ENCODE peak calls at places on chromosome 19, in four cellular contexts. H is spleen, T is testis, O is neuronal stem cell. L is an unnamed sample.

GRCh38 chr19:43534811-43535761 is 2.1 kb downstream of the ZNF575 start:
- DNase-seq in H (peak; percentile 87), T (peak; percentile 66), O (peak; percentile 54), L (no peak)

GRCh38 chr19:35911790-35912189 is 3.7 kb upstream of the TYROBP start:
- DNase-seq in H (peak; percentile 80), T (no peak), O (no peak), L (no peak)

GRCh38 chr19:32662186-32662585 is 12.8 kb downstream of the ANKRD27 start:
- DNase-seq in H (no peak), T (no peak), O (no peak), L (no peak)

GRCh38 chr19:5343848-5344247 is 3.2 kb upstream of the PTPRS start:
- DNase-seq in H (no peak), T (no peak), O (no peak), L (no peak)

GRCh38 chr19:33193864-33194362 is at the start of gene LRP3:
- DNase-seq in H (peak; percentile 79), T (peak; percentile 61), O (no peak), L (no peak)

GRCh38 chr19:29622191-29623070 is 16.3 kb downstream of the POP4 start:
- DNase-seq in H (peak; percentile 78), T (no peak), O (no peak), L (no peak)

GRCh38 chr19:3038214-3038613 is 9.1 kb upstream of the TLE2 start:
- DNase-seq in H (no peak), T (no peak), O (no peak), L (no peak)

GRCh38 chr19:48315712-48316111 is 9.6 kb upstream of the EMP3 start:
- DNase-seq in H (no peak), T (no peak), O (no peak), L (no peak)

GRCh38 chr19:31421856-31422255 is 72.6 kb upstream of the TSHZ3 start:
- DNase-seq in H (no peak), T (no peak), O (no peak), L (no peak)

GRCh38 chr19:16337809-16338469 is 13.3 kb downstream of the KLF2 start:
- DNase-seq in H (no peak), T (no peak), O (no peak), L (peak; percentile 66)

GRCh38 chr19:12834976-12835757 is 788 bp upstream of the RTBDN start:
- DNase-seq in H (no peak), T (peak; percentile 61), O (no peak), L (no peak)

GRCh38 chr19:38841787-38842438 is 7.9 kb downstream of the HNRNPL start:
- DNase-seq in H (no peak), T (no peak), O (no peak), L (no peak)

GRCh38 chr19:31139871-31140505 is 209.2 kb downstream of the TSHZ3 start:
- DNase-seq in H (no peak), T (no peak), O (no peak), L (peak; percentile 72)

GRCh38 chr19:3981736-3982681 is 3.3 kb downstream of the EEF2 start:
- DNase-seq in H (peak; percentile 71), T (no peak), O (no peak), L (no peak)

GRCh38 chr19:41330946-41331678 is 21.1 kb downstream of the CCDC97 start:
- DNase-seq in H (peak; percentile 82), T (no peak), O (no peak), L (no peak)

GRCh38 chr19:41332000-41332399 is 21.7 kb downstream of the TGFB1 start:
- DNase-seq in H (no peak), T (no peak), O (no peak), L (no peak)

GRCh38 chr19:41332468-41332867 is 21.3 kb downstream of the TGFB1 start:
- DNase-seq in H (no peak), T (no peak), O (no peak), L (no peak)

GRCh38 chr19:41328818-41329220 is 18.8 kb downstream of the CCDC97 start:
- DNase-seq in H (no peak), T (no peak), O (no peak), L (no peak)

GRCh38 chr19:41330476-41330875 is 20.5 kb downstream of the CCDC97 start:
- DNase-seq in H (no peak), T (no peak), O (no peak), L (no peak)
- H3K9me3 ChIP-seq in H (no peaks in the 10 kb centered on the region), T (no peaks in the 10 kb centered on the region), O (no peaks in the 10 kb centered on the region), L (no peaks in the 10 kb centered on the region)

DNA sequence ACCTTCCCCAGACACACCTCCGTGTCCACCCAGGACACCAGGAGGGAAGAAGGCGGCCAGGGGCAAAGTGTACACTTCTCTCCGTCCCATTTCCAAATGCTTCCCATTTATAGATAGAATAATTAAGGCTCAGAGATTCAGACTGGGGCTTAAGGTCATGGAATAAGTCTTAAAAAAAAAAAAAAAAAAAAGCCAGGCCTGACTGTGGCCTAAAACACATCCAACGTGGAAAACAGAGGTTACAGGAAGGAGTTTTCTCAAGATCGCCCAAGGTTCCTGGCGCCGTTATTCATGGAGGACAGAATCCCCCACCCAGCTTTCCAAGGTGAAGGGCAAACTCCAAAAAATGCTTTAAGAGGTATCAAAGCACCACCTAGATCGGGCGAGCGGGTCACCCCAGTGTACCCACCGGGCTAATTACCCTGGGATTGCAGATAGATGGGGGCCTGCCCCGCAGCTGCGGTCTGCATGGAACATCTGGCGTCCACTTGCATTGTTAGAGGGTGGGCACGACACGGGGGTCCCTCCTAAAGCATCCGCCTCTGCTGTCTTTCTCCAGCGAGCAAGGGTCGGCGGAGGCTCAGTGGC is 36.1 kb upstream of the NANOS3 start:
- DNase-seq in H (peak; percentile 86), T (no peak), O (no peak), L (no peak)
- H3K36me3 ChIP-seq in H (peaks cover 5% of the 10 kb centered on the region), T (no peaks in the 10 kb centered on the region), O (peaks cover 1% of the 10 kb centered on the region), L (peaks cover 65% of the 10 kb centered on the region)

GRCh38 chr19:36986131-36986530 is 70.0 kb downstream of the ZNF568 start:
- DNase-seq in H (no peak), T (no peak), O (no peak), L (no peak)

GRCh38 chr19:36987091-36987490 is 71.0 kb downstream of the ZNF568 start:
- DNase-seq in H (no peak), T (no peak), O (no peak), L (no peak)

GRCh38 chr19:36986601-36987000 is 70.5 kb downstream of the ZNF568 start:
- DNase-seq in H (no peak), T (no peak), O (no peak), L (no peak)
- H3K9me3 ChIP-seq in H (peaks cover 95% of the 10 kb centered on the region), T (no peaks in the 10 kb centered on the region), O (peaks cover 19% of the 10 kb centered on the region), L (peaks cover 13% of the 10 kb centered on the region)

GRCh38 chr19:15265849-15266248 is 33.6 kb upstream of the EPHX3 start:
- DNase-seq in H (peak; percentile 83), T (peak; percentile 93), O (no peak), L (peak; percentile 66)

GRCh38 chr19:15264933-15265206 is 32.6 kb upstream of the EPHX3 start:
- DNase-seq in H (no peak), T (no peak), O (no peak), L (no peak)

GRCh38 chr19:15264061-15264932 is 32.0 kb upstream of the EPHX3 start:
- DNase-seq in H (peak; percentile 89), T (peak; percentile 85), O (peak; percentile 68), L (peak; percentile 77)

GRCh38 chr19:15266683-15267082 is 34.4 kb upstream of the EPHX3 start:
- DNase-seq in H (no peak), T (no peak), O (no peak), L (no peak)

DNA sequence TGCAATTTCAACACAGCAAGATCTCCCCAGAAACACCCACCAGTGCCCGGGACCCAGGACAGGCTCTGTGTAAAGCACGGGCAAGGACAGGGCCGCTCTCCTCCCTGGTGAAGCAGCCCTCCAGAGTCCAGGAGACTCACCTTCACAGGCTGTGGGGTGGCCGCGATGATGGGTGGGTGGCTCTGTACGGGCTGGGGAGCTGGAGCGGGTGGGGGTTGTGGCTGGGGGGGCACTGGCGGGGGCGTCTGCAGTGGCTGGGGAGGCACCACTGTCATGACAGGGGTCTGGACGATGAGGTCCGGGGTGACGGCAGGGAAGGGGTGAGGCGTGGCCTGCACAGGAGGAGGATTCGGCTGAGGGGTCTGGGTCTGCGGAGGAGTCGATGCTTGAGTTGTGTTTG is 33.0 kb upstream of the EPHX3 start:
- DNase-seq in H (no peak), T (no peak), O (no peak), L (no peak)
- H3K36me3 ChIP-seq in H (peaks cover 92% of the 10 kb centered on the region), T (no peaks in the 10 kb centered on the region), O (peaks cover 98% of the 10 kb centered on the region), L (peaks cover 96% of the 10 kb centered on the region)

GRCh38 chr19:19485998-19486290 is 29.4 kb downstream of the TSSK6 start:
- DNase-seq in H (no peak), T (no peak), O (no peak), L (no peak)
- H3K9me3 ChIP-seq in H (no peaks in the 10 kb centered on the region), T (no peaks in the 10 kb centered on the region), O (no peaks in the 10 kb centered on the region), L (no peaks in the 10 kb centered on the region)

GRCh38 chr19:47002853-47003610 is 16.6 kb upstream of the NPAS1 start:
- DNase-seq in H (no peak), T (no peak), O (no peak), L (no peak)

GRCh38 chr19:46999878-47000277 is 19.8 kb upstream of the NPAS1 start:
- DNase-seq in H (no peak), T (no peak), O (no peak), L (no peak)

GRCh38 chr19:47002106-47002766 is 17.4 kb upstream of the NPAS1 start:
- DNase-seq in H (no peak), T (no peak), O (no peak), L (no peak)

GRCh38 chr19:47000373-47000772 is 19.3 kb upstream of the NPAS1 start:
- DNase-seq in H (no peak), T (no peak), O (no peak), L (no peak)

GRCh38 chr19:47001584-47001983 is 18.1 kb upstream of the NPAS1 start:
- DNase-seq in H (no peak), T (no peak), O (no peak), L (no peak)
- H3K36me3 ChIP-seq in H (peaks cover 57% of the 10 kb centered on the region), T (no peaks in the 10 kb centered on the region), O (peaks cover 57% of the 10 kb centered on the region), L (peaks cover 51% of the 10 kb centered on the region)

GRCh38 chr19:34574704-34575103 is 93.1 kb downstream of the WTIP start:
- DNase-seq in H (no peak), T (no peak), O (no peak), L (no peak)
- H3K9me3 ChIP-seq in H (peaks cover 44% of the 10 kb centered on the region), T (no peaks in the 10 kb centered on the region), O (no peaks in the 10 kb centered on the region), L (no peaks in the 10 kb centered on the region)

L was measured in SJSA1.